ENCODE peak calls at places on chromosomes 6 and 20, in six cellular contexts. V is GM12865; T is type B pancreatic cell; U is activated T-helper 1 cell treated with anti-CD3 and anti-CD28 coated beads, Interleukin-2, amount 50 U/mL, for 16 hours; N is AML-193; B is C1 segment of cervical spinal cord. D is an unnamed sample.

GRCh38 chr6:47701374-47701773 is 3.0 kb downstream of the ADGRF4 start:
- DNase-seq in V (peak), T (no peak), U (no peak), N (no peak), B (no peak), D (no peak)

GRCh38 chr6:3306848-3307247 is 48.1 kb downstream of the PSMG4 start:
- DNase-seq in V (no peak), T (no peak), U (no peak), N (no peak), B (no peak), D (no peak)

GRCh38 chr6:32046450-32047083 is 8.4 kb downstream of the CYP21A2 start:
- DNase-seq in V (no peak), T (no peak), U (no peak), N (no peak), B (peak), D (no peak)

GRCh38 chr20:15917333-15917732 is 655.9 kb downstream of the KIF16B start:
- DNase-seq in V (no peak), T (no peak), U (no peak), N (no peak), B (no peak), D (no peak)

GRCh38 chr20:1209447-1210387 is 6.5 kb downstream of the C20orf202 start:
- DNase-seq in V (no peak), T (no peak), U (no peak), N (no peak), B (no peak), D (no peak)

GRCh38 chr20:38434310-38434741 is 802 bp downstream of the SNHG17 start:
- DNase-seq in V (peak), T (no peak), U (no peak), N (peak), B (no peak), D (no peak)

GRCh38 chr6:159919800-159920199 is 29.0 kb downstream of the MAS1 start:
- DNase-seq in V (no peak), T (no peak), U (no peak), N (no peak), B (no peak), D (no peak)

GRCh38 chr6:20411544-20411943 is 9.9 kb downstream of the E2F3 start:
- DNase-seq in V (no peak), T (no peak), U (no peak), N (no peak), B (no peak), D (no peak)

GRCh38 chr6:157302761-157303160 is 20.6 kb downstream of the TMEM242 start:
- DNase-seq in V (no peak), T (no peak), U (no peak), N (no peak), B (no peak), D (no peak)

GRCh38 chr6:113920663-113921267 is 50.2 kb downstream of the HDAC2 start:
- DNase-seq in V (peak), T (no peak), U (no peak), N (peak), B (no peak), D (peak)

GRCh38 chr20:45011108-45011526 is 44.8 kb downstream of the STK4 start:
- DNase-seq in V (peak), T (no peak), U (no peak), N (peak), B (peak), D (peak)

GRCh38 chr6:119791746-119792145 is 442.2 kb upstream of the MAN1A1 start:
- DNase-seq in V (no peak), T (no peak), U (no peak), N (no peak), B (no peak), D (no peak)

GRCh38 chr20:6590891-6591679 is 176.4 kb upstream of the BMP2 start:
- DNase-seq in V (no peak), T (no peak), U (no peak), N (no peak), B (no peak), D (no peak)

GRCh38 chr6:38445321-38445720 is 194.4 kb downstream of the BTBD9 start:
- DNase-seq in V (no peak), T (no peak), U (no peak), N (no peak), B (no peak), D (no peak)

GRCh38 chr6:36351152-36351571 is 14.5 kb upstream of the BNIP5 start:
- DNase-seq in V (no peak), T (no peak), U (no peak), N (no peak), B (no peak), D (no peak)

GRCh38 chr20:19935842-19936241 is 81.3 kb upstream of the NAA20 start:
- DNase-seq in V (no peak), T (no peak), U (no peak), N (no peak), B (no peak), D (no peak)

GRCh38 chr6:154039231-154039842 is at the start of gene OPRM1:
- DNase-seq in V (peak), T (peak), U (no peak), N (no peak), B (no peak), D (no peak)

GRCh38 chr6:37433657-37434271 is 743 bp downstream of the CMTR1 start:
- DNase-seq in V (peak), T (no peak), U (no peak), N (peak), B (peak), D (peak)

GRCh38 chr20:12049125-12049524 is 131.4 kb downstream of the BTBD3 start:
- DNase-seq in V (no peak), T (no peak), U (no peak), N (no peak), B (no peak), D (no peak)

GRCh38 chr6:28758046-28758817 is 165.6 kb downstream of the TRIM27 start:
- DNase-seq in V (peak), T (no peak), U (no peak), N (no peak), B (no peak), D (no peak)

GRCh38 chr6:117168296-117169059 is 96.9 kb upstream of the VGLL2 start:
- DNase-seq in V (no peak), T (no peak), U (no peak), N (no peak), B (no peak), D (no peak)